ENCODE peak calls at places on chromosomes 4 and X, in nine cellular contexts. One of them, this sample, is unnamed.

GRCh38 chrX:84909151-84909550 is 94.5 kb upstream of the APOOL start:
- DNase-seq in cardiac muscle cell: no peak
- DNase-seq in esophagus muscularis mucosa: no peak
- DNase-seq in sigmoid colon: no peak
- DNase-seq in caudate nucleus: no peak
- DNase-seq in tibial nerve: no peak
- DNase-seq in prostate gland: no peak
- DNase-seq in stomach: no peak
- DNase-seq in A673: no peak
- DNase-seq in this sample: no peak

GRCh38 chr4:123581802-123582201 is 185.2 kb downstream of the SPRY1 start:
- DNase-seq in cardiac muscle cell: no peak
- DNase-seq in esophagus muscularis mucosa: no peak
- DNase-seq in sigmoid colon: no peak
- DNase-seq in caudate nucleus: no peak
- DNase-seq in tibial nerve: no peak
- DNase-seq in prostate gland: no peak
- DNase-seq in stomach: no peak
- DNase-seq in A673: no peak
- DNase-seq in this sample: no peak

GRCh38 chr4:110830461-110830860 is 207.6 kb upstream of the PITX2 start:
- DNase-seq in cardiac muscle cell: no peak
- DNase-seq in esophagus muscularis mucosa: no peak
- DNase-seq in sigmoid colon: no peak
- DNase-seq in caudate nucleus: no peak
- DNase-seq in tibial nerve: no peak
- DNase-seq in prostate gland: no peak
- DNase-seq in stomach: no peak
- DNase-seq in A673: no peak
- DNase-seq in this sample: no peak

GRCh38 chrX:134990475-134991473 is at the start of gene SMIM10:
- DNase-seq in cardiac muscle cell: peak
- DNase-seq in esophagus muscularis mucosa: peak
- DNase-seq in sigmoid colon: peak
- DNase-seq in caudate nucleus: peak
- DNase-seq in tibial nerve: peak
- DNase-seq in prostate gland: peak
- DNase-seq in stomach: peak
- DNase-seq in A673: no peak
- DNase-seq in this sample: peak

GRCh38 chr4:165325732-165326512 is 1.5 kb upstream of the MSMO1 start:
- DNase-seq in cardiac muscle cell: peak
- DNase-seq in esophagus muscularis mucosa: no peak
- DNase-seq in sigmoid colon: no peak
- DNase-seq in caudate nucleus: no peak
- DNase-seq in tibial nerve: no peak
- DNase-seq in prostate gland: no peak
- DNase-seq in stomach: no peak
- DNase-seq in A673: peak
- DNase-seq in this sample: no peak

GRCh38 chrX:45851434-45851991 is 650.8 kb upstream of the DIPK2B start:
- DNase-seq in cardiac muscle cell: no peak
- DNase-seq in esophagus muscularis mucosa: no peak
- DNase-seq in sigmoid colon: no peak
- DNase-seq in caudate nucleus: no peak
- DNase-seq in tibial nerve: no peak
- DNase-seq in prostate gland: peak
- DNase-seq in stomach: peak
- DNase-seq in A673: peak
- DNase-seq in this sample: peak

GRCh38 chr4:139403457-139403856 is 50.5 kb upstream of the RAB33B start:
- DNase-seq in cardiac muscle cell: peak
- DNase-seq in esophagus muscularis mucosa: no peak
- DNase-seq in sigmoid colon: no peak
- DNase-seq in caudate nucleus: no peak
- DNase-seq in tibial nerve: no peak
- DNase-seq in prostate gland: no peak
- DNase-seq in stomach: no peak
- DNase-seq in A673: peak
- DNase-seq in this sample: no peak

GRCh38 chrX:154350429-154351182 is 23.8 kb downstream of the FLNA start:
- DNase-seq in cardiac muscle cell: peak
- DNase-seq in esophagus muscularis mucosa: no peak
- DNase-seq in sigmoid colon: no peak
- DNase-seq in caudate nucleus: no peak
- DNase-seq in tibial nerve: no peak
- DNase-seq in prostate gland: no peak
- DNase-seq in stomach: no peak
- DNase-seq in A673: no peak
- DNase-seq in this sample: no peak

GRCh38 chr4:150337709-150338108 is 244.2 kb upstream of the MAB21L2 start:
- DNase-seq in cardiac muscle cell: peak
- DNase-seq in esophagus muscularis mucosa: no peak
- DNase-seq in sigmoid colon: no peak
- DNase-seq in caudate nucleus: no peak
- DNase-seq in tibial nerve: no peak
- DNase-seq in prostate gland: no peak
- DNase-seq in stomach: no peak
- DNase-seq in A673: no peak
- DNase-seq in this sample: no peak

GRCh38 chrX:100445593-100445992 is 35.5 kb upstream of the PCDH19 start:
- DNase-seq in cardiac muscle cell: no peak
- DNase-seq in esophagus muscularis mucosa: no peak
- DNase-seq in sigmoid colon: no peak
- DNase-seq in caudate nucleus: no peak
- DNase-seq in tibial nerve: no peak
- DNase-seq in prostate gland: no peak
- DNase-seq in stomach: no peak
- DNase-seq in A673: no peak
- DNase-seq in this sample: no peak

GRCh38 chrX:24646745-24647182 is 383 bp downstream of the PCYT1B start:
- DNase-seq in cardiac muscle cell: peak
- DNase-seq in esophagus muscularis mucosa: no peak
- DNase-seq in sigmoid colon: no peak
- DNase-seq in caudate nucleus: no peak
- DNase-seq in tibial nerve: no peak
- DNase-seq in prostate gland: no peak
- DNase-seq in stomach: no peak
- DNase-seq in A673: peak
- DNase-seq in this sample: no peak

GRCh38 chrX:16797358-16797757 is 11.1 kb downstream of the TXLNG start:
- DNase-seq in cardiac muscle cell: peak
- DNase-seq in esophagus muscularis mucosa: no peak
- DNase-seq in sigmoid colon: peak
- DNase-seq in caudate nucleus: no peak
- DNase-seq in tibial nerve: no peak
- DNase-seq in prostate gland: no peak
- DNase-seq in stomach: no peak
- DNase-seq in A673: no peak
- DNase-seq in this sample: no peak

GRCh38 chrX:110985470-110985869 is 110.5 kb upstream of the PAK3 start:
- DNase-seq in cardiac muscle cell: no peak
- DNase-seq in esophagus muscularis mucosa: no peak
- DNase-seq in sigmoid colon: no peak
- DNase-seq in caudate nucleus: no peak
- DNase-seq in tibial nerve: no peak
- DNase-seq in prostate gland: no peak
- DNase-seq in stomach: no peak
- DNase-seq in A673: no peak
- DNase-seq in this sample: no peak

GRCh38 chrX:105120460-105120859 is 100.0 kb downstream of the TEX13A start:
- DNase-seq in cardiac muscle cell: no peak
- DNase-seq in esophagus muscularis mucosa: no peak
- DNase-seq in sigmoid colon: no peak
- DNase-seq in caudate nucleus: no peak
- DNase-seq in tibial nerve: no peak
- DNase-seq in prostate gland: no peak
- DNase-seq in stomach: no peak
- DNase-seq in A673: no peak
- DNase-seq in this sample: no peak

GRCh38 chrX:11239230-11239629 is 54.0 kb upstream of the AMELX start:
- DNase-seq in cardiac muscle cell: peak
- DNase-seq in esophagus muscularis mucosa: no peak
- DNase-seq in sigmoid colon: no peak
- DNase-seq in caudate nucleus: no peak
- DNase-seq in tibial nerve: no peak
- DNase-seq in prostate gland: peak
- DNase-seq in stomach: no peak
- DNase-seq in A673: no peak
- DNase-seq in this sample: no peak

GRCh38 chr4:122764071-122764807 is 31.7 kb downstream of the BBS12 start:
- DNase-seq in cardiac muscle cell: peak
- DNase-seq in esophagus muscularis mucosa: no peak
- DNase-seq in sigmoid colon: no peak
- DNase-seq in caudate nucleus: no peak
- DNase-seq in tibial nerve: no peak
- DNase-seq in prostate gland: no peak
- DNase-seq in stomach: no peak
- DNase-seq in A673: no peak
- DNase-seq in this sample: no peak

GRCh38 chr4:136314686-136315085 is 1217.6 kb downstream of the PCDH18 start:
- DNase-seq in cardiac muscle cell: no peak
- DNase-seq in esophagus muscularis mucosa: no peak
- DNase-seq in sigmoid colon: no peak
- DNase-seq in caudate nucleus: no peak
- DNase-seq in tibial nerve: no peak
- DNase-seq in prostate gland: no peak
- DNase-seq in stomach: no peak
- DNase-seq in A673: no peak
- DNase-seq in this sample: no peak

GRCh38 chr4:163263601-163264000 is 68.8 kb downstream of the NPY1R start:
- DNase-seq in cardiac muscle cell: no peak
- DNase-seq in esophagus muscularis mucosa: no peak
- DNase-seq in sigmoid colon: no peak
- DNase-seq in caudate nucleus: no peak
- DNase-seq in tibial nerve: no peak
- DNase-seq in prostate gland: no peak
- DNase-seq in stomach: no peak
- DNase-seq in A673: no peak
- DNase-seq in this sample: no peak

GRCh38 chr4:184280591-184281071 is 63.0 kb upstream of the ENPP6 start:
- DNase-seq in cardiac muscle cell: no peak
- DNase-seq in esophagus muscularis mucosa: peak
- DNase-seq in sigmoid colon: no peak
- DNase-seq in caudate nucleus: no peak
- DNase-seq in tibial nerve: no peak
- DNase-seq in prostate gland: peak
- DNase-seq in stomach: no peak
- DNase-seq in A673: no peak
- DNase-seq in this sample: no peak

GRCh38 chrX:106684207-106684606 is 42.3 kb upstream of the RNF128 start:
- DNase-seq in cardiac muscle cell: no peak
- DNase-seq in esophagus muscularis mucosa: no peak
- DNase-seq in sigmoid colon: no peak
- DNase-seq in caudate nucleus: no peak
- DNase-seq in tibial nerve: no peak
- DNase-seq in prostate gland: no peak
- DNase-seq in stomach: no peak
- DNase-seq in A673: no peak
- DNase-seq in this sample: no peak

GRCh38 chr4:1793940-1794808 is 1.1 kb downstream of the FGFR3 start:
- DNase-seq in cardiac muscle cell: no peak
- DNase-seq in esophagus muscularis mucosa: no peak
- DNase-seq in sigmoid colon: no peak
- DNase-seq in caudate nucleus: no peak
- DNase-seq in tibial nerve: no peak
- DNase-seq in prostate gland: no peak
- DNase-seq in stomach: no peak
- DNase-seq in A673: no peak
- DNase-seq in this sample: no peak

GRCh38 chrX:23332101-23332887 is 2.4 kb upstream of the PTCHD1 start:
- DNase-seq in cardiac muscle cell: no peak
- DNase-seq in esophagus muscularis mucosa: no peak
- DNase-seq in sigmoid colon: no peak
- DNase-seq in caudate nucleus: peak
- DNase-seq in tibial nerve: no peak
- DNase-seq in prostate gland: peak
- DNase-seq in stomach: no peak
- DNase-seq in A673: no peak
- DNase-seq in this sample: no peak

GRCh38 chrX:79366556-79366887 is 612 bp downstream of the ITM2A start:
- DNase-seq in cardiac muscle cell: no peak
- DNase-seq in esophagus muscularis mucosa: no peak
- DNase-seq in sigmoid colon: no peak
- DNase-seq in caudate nucleus: no peak
- DNase-seq in tibial nerve: no peak
- DNase-seq in prostate gland: no peak
- DNase-seq in stomach: no peak
- DNase-seq in A673: no peak
- DNase-seq in this sample: peak
- H3K27ac ChIP-seq in cardiac muscle cell: no peak
- H3K27ac ChIP-seq in esophagus muscularis mucosa: peak
- H3K27ac ChIP-seq in sigmoid colon: peak
- H3K27ac ChIP-seq in caudate nucleus: peak
- H3K27ac ChIP-seq in tibial nerve: peak
- H3K27ac ChIP-seq in prostate gland: no peak
- H3K27ac ChIP-seq in stomach: peak
- H3K27ac ChIP-seq in A673: peak
- H3K27ac ChIP-seq in this sample: peak

GRCh38 chr4:77805802-77806201 is 13.4 kb downstream of the CNOT6L start:
- DNase-seq in cardiac muscle cell: no peak
- DNase-seq in esophagus muscularis mucosa: no peak
- DNase-seq in sigmoid colon: no peak
- DNase-seq in caudate nucleus: no peak
- DNase-seq in tibial nerve: no peak
- DNase-seq in prostate gland: no peak
- DNase-seq in stomach: no peak
- DNase-seq in A673: no peak
- DNase-seq in this sample: no peak
- H3K27ac ChIP-seq in cardiac muscle cell: no peak
- H3K27ac ChIP-seq in esophagus muscularis mucosa: no peak
- H3K27ac ChIP-seq in sigmoid colon: no peak
- H3K27ac ChIP-seq in caudate nucleus: no peak
- H3K27ac ChIP-seq in tibial nerve: no peak
- H3K27ac ChIP-seq in prostate gland: no peak
- H3K27ac ChIP-seq in stomach: no peak
- H3K27ac ChIP-seq in A673: no peak
- H3K27ac ChIP-seq in this sample: no peak

GRCh38 chr4:97457253-97457652 is 686.0 kb downstream of the STPG2 start:
- DNase-seq in cardiac muscle cell: no peak
- DNase-seq in esophagus muscularis mucosa: no peak
- DNase-seq in sigmoid colon: no peak
- DNase-seq in caudate nucleus: no peak
- DNase-seq in tibial nerve: no peak
- DNase-seq in prostate gland: no peak
- DNase-seq in stomach: no peak
- DNase-seq in A673: no peak
- DNase-seq in this sample: no peak
- H3K27ac ChIP-seq in cardiac muscle cell: no peak
- H3K27ac ChIP-seq in esophagus muscularis mucosa: no peak
- H3K27ac ChIP-seq in sigmoid colon: no peak
- H3K27ac ChIP-seq in caudate nucleus: no peak
- H3K27ac ChIP-seq in tibial nerve: no peak
- H3K27ac ChIP-seq in prostate gland: no peak
- H3K27ac ChIP-seq in stomach: no peak
- H3K27ac ChIP-seq in A673: no peak
- H3K27ac ChIP-seq in this sample: no peak

DNA sequence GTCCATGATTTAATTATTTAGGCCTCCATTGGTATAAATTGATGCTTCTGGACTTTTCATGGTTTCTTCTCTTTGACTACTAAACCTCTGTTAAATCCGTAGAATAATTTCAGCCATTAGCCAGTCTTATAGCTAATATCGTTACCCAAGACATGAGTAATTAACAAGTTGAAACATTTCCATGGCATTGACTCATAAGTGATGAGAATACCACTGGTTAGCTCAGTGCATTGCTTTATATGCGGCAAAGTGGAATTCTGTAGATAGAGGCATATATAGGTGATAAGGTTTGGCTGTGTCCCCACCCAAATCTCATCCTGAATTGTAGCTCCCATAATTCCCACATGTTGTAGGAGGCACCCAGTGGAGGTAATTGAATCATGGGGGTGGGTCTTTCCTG is 80.6 kb downstream of the VCX2 start:
- DNase-seq in cardiac muscle cell: no peak
- DNase-seq in esophagus muscularis mucosa: no peak
- DNase-seq in sigmoid colon: no peak
- DNase-seq in caudate nucleus: no peak
- DNase-seq in tibial nerve: no peak
- DNase-seq in prostate gland: no peak
- DNase-seq in stomach: no peak
- DNase-seq in A673: no peak
- DNase-seq in this sample: no peak
- H3K27ac ChIP-seq in cardiac muscle cell: no peak
- H3K27ac ChIP-seq in esophagus muscularis mucosa: no peak
- H3K27ac ChIP-seq in sigmoid colon: no peak
- H3K27ac ChIP-seq in caudate nucleus: no peak
- H3K27ac ChIP-seq in tibial nerve: no peak
- H3K27ac ChIP-seq in prostate gland: no peak
- H3K27ac ChIP-seq in stomach: no peak
- H3K27ac ChIP-seq in A673: no peak
- H3K27ac ChIP-seq in this sample: no peak